ENCODE peak calls at places on chromosomes 5 and 9, in seven cellular contexts. W is IMR-90, T is testis, E is HCT116, G is breast epithelium, H is ovary, U is sigmoid colon. J is an unnamed sample.

GRCh38 chr9:116572095-116572748 is 114.9 kb upstream of the TRIM32 start:
- DNase-seq in W (peak), T (peak), E (peak), G (peak), H (peak), U (peak), J (peak)

GRCh38 chr9:134396258-134396742 is 70.0 kb downstream of the RXRA start:
- DNase-seq in W (no peak), T (no peak), E (no peak), G (no peak), H (no peak), U (no peak), J (no peak)

GRCh38 chr5:1995491-1995890 is 112.8 kb upstream of the IRX4 start:
- DNase-seq in W (no peak), T (no peak), E (no peak), G (no peak), H (no peak), U (no peak), J (peak)

GRCh38 chr5:72363146-72363802 is 43.1 kb downstream of the PTCD2 start:
- DNase-seq in W (peak), T (no peak), E (peak), G (no peak), H (no peak), U (no peak), J (no peak)

GRCh38 chr9:133086894-133087293 is 25.1 kb downstream of the CEL start:
- DNase-seq in W (no peak), T (no peak), E (no peak), G (no peak), H (no peak), U (no peak), J (no peak)

GRCh38 chr5:81183811-81184748 is 49.0 kb upstream of the CKMT2 start:
- DNase-seq in W (no peak), T (no peak), E (no peak), G (no peak), H (no peak), U (no peak), J (no peak)

GRCh38 chr5:95861858-95862561 is 39.5 kb upstream of the GLRX start:
- DNase-seq in W (peak), T (no peak), E (no peak), G (no peak), H (no peak), U (no peak), J (no peak)

GRCh38 chr9:83544002-83544698 is 5.9 kb upstream of the FRMD3 start:
- DNase-seq in W (peak), T (peak), E (peak), G (no peak), H (no peak), U (no peak), J (no peak)

GRCh38 chr9:120080781-120081180 is 499.2 kb downstream of the CDK5RAP2 start:
- DNase-seq in W (no peak), T (no peak), E (no peak), G (no peak), H (no peak), U (no peak), J (no peak)

GRCh38 chr9:131478421-131478868 is 24.3 kb upstream of the POMT1 start:
- DNase-seq in W (no peak), T (peak), E (peak), G (no peak), H (peak), U (no peak), J (no peak)

GRCh38 chr5:6159864-6160199 is 218.5 kb downstream of the MED10 start:
- DNase-seq in W (no peak), T (no peak), E (no peak), G (no peak), H (no peak), U (no peak), J (no peak)

GRCh38 chr5:165137701-165138100 is 1632.3 kb downstream of the MAT2B start:
- DNase-seq in W (no peak), T (no peak), E (no peak), G (no peak), H (no peak), U (no peak), J (no peak)

GRCh38 chr5:141514330-141515111 is 25.6 kb downstream of the PCDHGC5 start:
- DNase-seq in W (peak), T (no peak), E (no peak), G (no peak), H (no peak), U (no peak), J (peak)

GRCh38 chr5:173581408-173582197 is 34.8 kb downstream of the BOD1 start:
- DNase-seq in W (peak), T (peak), E (peak), G (no peak), H (no peak), U (no peak), J (no peak)

GRCh38 chr5:132257131-132258101 is at the start of gene PDLIM4:
- DNase-seq in W (no peak), T (peak), E (no peak), G (no peak), H (peak), U (peak), J (no peak)

GRCh38 chr5:148492351-148492750 is 108.6 kb downstream of the FBXO38 start:
- DNase-seq in W (no peak), T (no peak), E (no peak), G (no peak), H (no peak), U (no peak), J (no peak)

GRCh38 chr5:54311178-54311811 is 922 bp upstream of the ARL15 start:
- DNase-seq in W (peak), T (no peak), E (no peak), G (no peak), H (no peak), U (no peak), J (no peak)

GRCh38 chr5:106521701-106522100 is 1149.0 kb downstream of the EFNA5 start:
- DNase-seq in W (peak), T (no peak), E (no peak), G (no peak), H (no peak), U (no peak), J (no peak)

GRCh38 chr5:176553260-176554085 is 4.3 kb downstream of the CDHR2 start:
- DNase-seq in W (no peak), T (no peak), E (peak), G (no peak), H (no peak), U (no peak), J (no peak)

GRCh38 chr9:127187231-127187956 is 65.0 kb upstream of the ANGPTL2 start:
- DNase-seq in W (peak), T (peak), E (peak), G (no peak), H (peak), U (peak), J (peak)

GRCh38 chr9:9556865-9557803 is 1055.7 kb downstream of the PTPRD start:
- DNase-seq in W (no peak), T (no peak), E (no peak), G (no peak), H (no peak), U (no peak), J (no peak)

GRCh38 chr9:89078860-89079259 is 87.6 kb downstream of the S1PR3 start:
- DNase-seq in W (peak), T (no peak), E (no peak), G (no peak), H (no peak), U (peak), J (no peak)

GRCh38 chr9:30075451-30076199 is 2308.8 kb upstream of the ACO1 start:
- DNase-seq in W (no peak), T (no peak), E (peak), G (no peak), H (no peak), U (no peak), J (no peak)

GRCh38 chr5:26856238-26856637 is 182.1 kb downstream of the CDH9 start:
- DNase-seq in W (no peak), T (no peak), E (no peak), G (no peak), H (no peak), U (no peak), J (no peak)

GRCh38 chr9:36053971-36054370 is 17.3 kb downstream of the RECK start:
- DNase-seq in W (no peak), T (no peak), E (no peak), G (no peak), H (no peak), U (no peak), J (no peak)

GRCh38 chr5:54285573-54286124 is 24.7 kb downstream of the ARL15 start:
- DNase-seq in W (no peak), T (no peak), E (no peak), G (no peak), H (no peak), U (no peak), J (no peak)

GRCh38 chr9:127345566-127345965 is 51.4 kb upstream of the SLC2A8 start:
- DNase-seq in W (no peak), T (no peak), E (no peak), G (no peak), H (no peak), U (no peak), J (peak)

GRCh38 chr5:56693220-56693579 is 122.1 kb upstream of the MAP3K1 start:
- DNase-seq in W (no peak), T (no peak), E (no peak), G (no peak), H (no peak), U (no peak), J (no peak)

GRCh38 chr9:17349816-17350215 is 215.0 kb downstream of the CNTLN start:
- DNase-seq in W (peak), T (no peak), E (no peak), G (no peak), H (no peak), U (no peak), J (no peak)

GRCh38 chr9:119003882-119004617 is 365.2 kb downstream of the BRINP1 start:
- DNase-seq in W (no peak), T (no peak), E (no peak), G (no peak), H (no peak), U (no peak), J (no peak)

GRCh38 chr5:150670275-150670960 is 9.4 kb downstream of the MYOZ3 start:
- DNase-seq in W (no peak), T (no peak), E (no peak), G (no peak), H (no peak), U (no peak), J (peak)

GRCh38 chr5:142438573-142438972 is 113.8 kb upstream of the SPRY4 start:
- DNase-seq in W (no peak), T (no peak), E (no peak), G (no peak), H (no peak), U (no peak), J (peak)

GRCh38 chr5:69491838-69492390 is 676 bp upstream of the OCLN start:
- DNase-seq in W (no peak), T (no peak), E (no peak), G (no peak), H (no peak), U (no peak), J (no peak)

GRCh38 chr5:129377504-129377903 is 82.6 kb upstream of the ADAMTS19 start:
- DNase-seq in W (no peak), T (no peak), E (no peak), G (no peak), H (no peak), U (no peak), J (no peak)

GRCh38 chr5:173893192-173893561 is 5.0 kb downstream of the CPEB4 start:
- DNase-seq in W (no peak), T (no peak), E (no peak), G (no peak), H (no peak), U (no peak), J (no peak)

GRCh38 chr9:72390896-72391295 is 25.9 kb upstream of the ZFAND5 start:
- DNase-seq in W (no peak), T (no peak), E (no peak), G (no peak), H (no peak), U (no peak), J (no peak)

GRCh38 chr5:83785176-83785668 is 64.6 kb upstream of the HAPLN1 start:
- DNase-seq in W (no peak), T (no peak), E (no peak), G (no peak), H (no peak), U (no peak), J (no peak)

GRCh38 chr5:83776437-83777031 is 55.9 kb upstream of the HAPLN1 start:
- DNase-seq in W (no peak), T (no peak), E (no peak), G (no peak), H (no peak), U (no peak), J (no peak)

GRCh38 chr5:83777856-83778255 is 57.2 kb upstream of the HAPLN1 start:
- DNase-seq in W (no peak), T (no peak), E (no peak), G (no peak), H (no peak), U (no peak), J (no peak)

DNA sequence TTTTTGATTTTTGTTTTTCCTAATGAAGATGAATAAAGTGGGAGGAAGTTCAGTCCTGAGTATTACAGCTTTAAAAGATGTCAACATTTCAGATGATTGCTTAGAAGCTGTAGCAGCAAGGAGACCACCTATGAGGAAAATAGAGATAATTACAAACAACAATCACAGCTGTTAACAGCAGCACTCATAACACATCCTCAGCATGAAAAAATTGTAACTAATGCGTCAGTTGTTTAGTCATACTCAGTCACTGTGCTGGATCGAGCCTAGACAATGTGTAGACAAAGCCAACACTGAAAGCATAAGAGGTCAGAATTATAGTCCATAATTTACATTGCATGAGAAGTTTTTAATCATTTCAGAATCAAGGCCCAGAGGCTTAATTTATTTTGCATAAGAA is 60.0 kb upstream of the HAPLN1 start:
- DNase-seq in W (no peak), T (no peak), E (no peak), G (no peak), H (no peak), U (no peak), J (no peak)
- TF ChIP-seq CTCF in W (no peak), T (no peak), E (no peak), G (no peak), H (no peak), U (no peak), J (no peak)

DNA sequence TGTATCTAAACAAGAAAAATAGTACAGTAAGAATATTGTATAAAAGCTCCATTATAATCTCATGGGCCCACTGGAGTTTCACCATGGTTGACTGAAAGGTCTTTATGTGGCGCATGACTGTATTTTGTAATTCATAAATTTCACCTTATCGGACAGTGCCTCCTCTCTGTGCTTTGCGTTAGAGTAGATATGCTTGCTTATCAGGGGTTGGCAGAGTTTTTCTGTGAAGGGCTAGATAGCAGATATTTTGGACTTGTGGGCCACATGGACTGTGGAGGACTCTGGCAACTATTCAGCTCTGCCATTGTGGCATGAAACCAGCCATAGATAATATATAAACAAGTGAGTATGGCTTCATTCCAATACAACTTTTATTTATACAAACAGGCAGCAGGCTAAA is 23.2 kb downstream of the GAPVD1 start:
- DNase-seq in W (no peak), T (peak), E (no peak), G (no peak), H (no peak), U (no peak), J (no peak)
- H3K4me3 ChIP-seq in W (no peak), T (no peak), E (no peak), G (no peak), H (no peak), U (no peak), J (no peak)

GRCh38 chr9:94029932-94030317 is 54.3 kb upstream of the PTPDC1 start:
- DNase-seq in W (no peak), T (no peak), E (no peak), G (no peak), H (no peak), U (no peak), J (no peak)

GRCh38 chr9:94031946-94032345 is 52.3 kb upstream of the PTPDC1 start:
- DNase-seq in W (no peak), T (no peak), E (no peak), G (no peak), H (no peak), U (no peak), J (no peak)

GRCh38 chr9:94033383-94033782 is 50.9 kb upstream of the PTPDC1 start:
- DNase-seq in W (no peak), T (no peak), E (no peak), G (no peak), H (no peak), U (no peak), J (no peak)

GRCh38 chr9:94031380-94031779 is 52.9 kb upstream of the PTPDC1 start:
- DNase-seq in W (no peak), T (no peak), E (no peak), G (no peak), H (no peak), U (no peak), J (no peak)

DNA sequence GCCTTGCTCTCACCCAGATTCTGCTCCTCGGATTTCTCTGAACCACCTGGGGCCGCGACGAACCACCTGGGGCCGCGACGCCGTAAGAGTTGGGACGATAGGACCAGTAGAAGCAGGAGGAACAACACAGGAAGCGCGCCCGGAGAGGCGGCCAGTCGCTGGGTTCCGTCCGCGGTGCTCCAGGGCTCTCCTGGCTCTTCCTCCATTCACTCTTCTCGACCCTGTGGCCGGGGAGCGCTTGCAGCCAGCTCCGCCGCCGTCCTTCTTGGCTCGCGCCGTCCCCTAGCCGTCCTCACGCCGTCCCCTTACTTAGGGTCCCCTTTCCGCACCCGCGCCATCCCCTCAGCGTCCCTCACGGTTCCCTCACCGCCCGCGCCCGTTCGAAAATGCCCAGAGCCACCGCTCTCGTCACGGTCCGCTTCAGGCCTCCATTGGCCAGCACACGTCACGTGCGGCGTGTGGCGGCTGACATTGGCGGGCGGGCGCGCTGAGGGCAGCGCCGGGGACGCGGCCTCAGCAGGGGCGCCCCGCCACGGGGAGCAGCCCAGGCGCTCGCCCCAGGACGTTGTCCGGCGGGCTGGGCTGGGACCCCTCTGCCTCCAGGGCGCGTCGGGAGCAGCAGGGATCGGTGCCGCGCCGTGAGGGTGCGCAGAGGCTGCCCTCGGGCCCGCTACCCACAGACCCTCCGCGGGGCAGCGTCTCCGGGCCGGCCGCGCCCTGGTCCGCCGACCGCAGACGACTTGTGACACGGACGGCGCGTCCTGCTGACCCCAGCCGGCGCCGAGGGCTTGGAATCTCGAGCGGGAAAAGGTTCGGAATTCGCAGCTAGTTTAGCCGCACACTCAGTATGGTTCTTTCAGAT is 53.7 kb upstream of the PTPDC1 start:
- DNase-seq in W (peak), T (peak), E (peak), G (peak), H (peak), U (peak), J (peak)
- TF ChIP-seq POLR2A in W (peak), T (no peak), E (peak), G (no peak), H (peak), U (no peak), J (no peak)

GRCh38 chr5:63962345-63962744 is at the start of gene HTR1A:
- DNase-seq in W (no peak), T (no peak), E (no peak), G (no peak), H (no peak), U (no peak), J (no peak)

GRCh38 chr5:63963926-63964325 is 1.7 kb upstream of the HTR1A start:
- DNase-seq in W (no peak), T (no peak), E (no peak), G (no peak), H (no peak), U (no peak), J (no peak)

GRCh38 chr5:63961125-63961597 is 1.1 kb downstream of the HTR1A start:
- DNase-seq in W (no peak), T (no peak), E (no peak), G (no peak), H (no peak), U (no peak), J (no peak)

GRCh38 chr5:63961598-63962161 is 565 bp downstream of the HTR1A start:
- DNase-seq in W (no peak), T (no peak), E (no peak), G (no peak), H (peak), U (no peak), J (no peak)

DNA sequence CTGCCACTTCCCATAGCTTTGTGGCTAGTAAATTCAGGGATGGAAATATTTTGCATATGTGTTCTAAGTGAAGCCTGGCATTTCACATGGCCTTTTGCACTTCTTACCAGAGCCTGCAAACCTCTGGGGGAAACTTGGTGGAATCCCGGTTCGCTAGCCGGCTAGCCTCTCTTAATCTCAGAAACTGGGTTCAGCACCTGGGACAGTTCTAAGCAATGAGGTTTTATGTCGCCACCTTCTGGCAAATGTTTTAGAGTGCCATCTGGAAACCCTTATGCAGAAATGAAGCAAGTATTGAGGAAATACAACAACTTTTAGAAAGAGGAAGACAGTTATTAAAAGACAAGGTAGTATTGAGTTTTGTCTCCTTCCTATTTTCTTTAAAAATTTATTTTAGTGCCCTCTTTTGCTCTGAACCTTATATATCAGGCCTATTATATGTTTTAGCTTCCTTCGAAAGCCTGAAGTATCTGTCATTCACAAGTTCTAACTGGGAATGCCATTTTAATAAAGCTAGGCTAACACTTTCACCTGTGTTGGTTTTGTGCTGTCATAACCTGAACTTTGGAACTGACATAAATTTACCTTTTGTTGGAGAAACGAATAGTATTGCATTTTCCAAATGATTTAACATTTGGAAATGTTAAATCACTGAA is 963 bp upstream of the HTR1A start:
- DNase-seq in W (peak), T (peak), E (peak), G (no peak), H (peak), U (no peak), J (no peak)
- TF ChIP-seq CTCF in W (peak), T (peak), E (no peak), G (peak), H (peak), U (no peak), J (no peak)

GRCh38 chr5:32129074-32129598 is 45.0 kb downstream of the GOLPH3 start:
- DNase-seq in W (no peak), T (no peak), E (no peak), G (no peak), H (no peak), U (no peak), J (no peak)
- H3K4me3 ChIP-seq in W (no peak), T (no peak), E (no peak), G (no peak), H (no peak), U (no peak), J (no peak)